ENCODE peak calls at places on chromosomes 6 and 20, in six cellular contexts. One of them, this sample, is unnamed.

GRCh38 chr6:122789862-122790739 is 1.0 kb downstream of the SMPDL3A start:
- DNase-seq in EL: peak
- DNase-seq in A673: peak
- DNase-seq in activated CD4-positive, alpha-beta memory T cell treated with anti-CD3 and anti-CD28 coated beads for 36 hours: peak
- DNase-seq in WTC11: peak
- DNase-seq in right cardiac atrium: peak
- DNase-seq in this sample: peak

GRCh38 chr20:16701296-16701695 is 28.5 kb upstream of the SNRPB2 start:
- DNase-seq in EL: peak
- DNase-seq in A673: peak
- DNase-seq in activated CD4-positive, alpha-beta memory T cell treated with anti-CD3 and anti-CD28 coated beads for 36 hours: peak
- DNase-seq in WTC11: peak
- DNase-seq in right cardiac atrium: no peak
- DNase-seq in this sample: no peak

GRCh38 chr6:126761854-126762253 is 356.6 kb upstream of the RSPO3 start:
- DNase-seq in EL: no peak
- DNase-seq in A673: no peak
- DNase-seq in activated CD4-positive, alpha-beta memory T cell treated with anti-CD3 and anti-CD28 coated beads for 36 hours: no peak
- DNase-seq in WTC11: no peak
- DNase-seq in right cardiac atrium: no peak
- DNase-seq in this sample: no peak

GRCh38 chr6:100946021-100946540 is 65.0 kb upstream of the ASCC3 start:
- DNase-seq in EL: no peak
- DNase-seq in A673: no peak
- DNase-seq in activated CD4-positive, alpha-beta memory T cell treated with anti-CD3 and anti-CD28 coated beads for 36 hours: no peak
- DNase-seq in WTC11: no peak
- DNase-seq in right cardiac atrium: no peak
- DNase-seq in this sample: no peak

GRCh38 chr20:62370807-62371587 is 3.9 kb upstream of the LAMA5 start:
- DNase-seq in EL: no peak
- DNase-seq in A673: no peak
- DNase-seq in activated CD4-positive, alpha-beta memory T cell treated with anti-CD3 and anti-CD28 coated beads for 36 hours: no peak
- DNase-seq in WTC11: no peak
- DNase-seq in right cardiac atrium: peak
- DNase-seq in this sample: no peak

GRCh38 chr6:41642090-41642959 is 4.1 kb downstream of the MDFI start:
- DNase-seq in EL: no peak
- DNase-seq in A673: no peak
- DNase-seq in activated CD4-positive, alpha-beta memory T cell treated with anti-CD3 and anti-CD28 coated beads for 36 hours: no peak
- DNase-seq in WTC11: no peak
- DNase-seq in right cardiac atrium: no peak
- DNase-seq in this sample: no peak

GRCh38 chr6:133991096-133991593 is 38.1 kb downstream of the TBPL1 start:
- DNase-seq in EL: peak
- DNase-seq in A673: peak
- DNase-seq in activated CD4-positive, alpha-beta memory T cell treated with anti-CD3 and anti-CD28 coated beads for 36 hours: no peak
- DNase-seq in WTC11: no peak
- DNase-seq in right cardiac atrium: no peak
- DNase-seq in this sample: peak

GRCh38 chr6:30037182-30037788 is 23.8 kb upstream of the POLR1H start:
- DNase-seq in EL: peak
- DNase-seq in A673: peak
- DNase-seq in activated CD4-positive, alpha-beta memory T cell treated with anti-CD3 and anti-CD28 coated beads for 36 hours: no peak
- DNase-seq in WTC11: no peak
- DNase-seq in right cardiac atrium: no peak
- DNase-seq in this sample: no peak

GRCh38 chr6:90459225-90459758 is 127.6 kb downstream of the MAP3K7 start:
- DNase-seq in EL: no peak
- DNase-seq in A673: no peak
- DNase-seq in activated CD4-positive, alpha-beta memory T cell treated with anti-CD3 and anti-CD28 coated beads for 36 hours: no peak
- DNase-seq in WTC11: no peak
- DNase-seq in right cardiac atrium: no peak
- DNase-seq in this sample: no peak

GRCh38 chr6:158895661-158896060 is 76.5 kb upstream of the EZR start:
- DNase-seq in EL: no peak
- DNase-seq in A673: no peak
- DNase-seq in activated CD4-positive, alpha-beta memory T cell treated with anti-CD3 and anti-CD28 coated beads for 36 hours: no peak
- DNase-seq in WTC11: no peak
- DNase-seq in right cardiac atrium: no peak
- DNase-seq in this sample: no peak

GRCh38 chr6:156167289-156168076 is 609.7 kb upstream of the ARID1B start:
- DNase-seq in EL: peak
- DNase-seq in A673: peak
- DNase-seq in activated CD4-positive, alpha-beta memory T cell treated with anti-CD3 and anti-CD28 coated beads for 36 hours: no peak
- DNase-seq in WTC11: no peak
- DNase-seq in right cardiac atrium: peak
- DNase-seq in this sample: no peak

GRCh38 chr6:106060167-106060566 is 26.0 kb upstream of the PRDM1 start:
- DNase-seq in EL: no peak
- DNase-seq in A673: no peak
- DNase-seq in activated CD4-positive, alpha-beta memory T cell treated with anti-CD3 and anti-CD28 coated beads for 36 hours: no peak
- DNase-seq in WTC11: no peak
- DNase-seq in right cardiac atrium: no peak
- DNase-seq in this sample: no peak

GRCh38 chr20:22985212-22985611 is 49.9 kb upstream of the SSTR4 start:
- DNase-seq in EL: no peak
- DNase-seq in A673: no peak
- DNase-seq in activated CD4-positive, alpha-beta memory T cell treated with anti-CD3 and anti-CD28 coated beads for 36 hours: no peak
- DNase-seq in WTC11: no peak
- DNase-seq in right cardiac atrium: no peak
- DNase-seq in this sample: no peak

GRCh38 chr6:29731281-29731680 is 8.0 kb downstream of the HLA-F start:
- DNase-seq in EL: no peak
- DNase-seq in A673: no peak
- DNase-seq in activated CD4-positive, alpha-beta memory T cell treated with anti-CD3 and anti-CD28 coated beads for 36 hours: no peak
- DNase-seq in WTC11: no peak
- DNase-seq in right cardiac atrium: no peak
- DNase-seq in this sample: no peak

GRCh38 chr6:39422273-39422672 is 99.8 kb upstream of the KCNK16 start:
- DNase-seq in EL: no peak
- DNase-seq in A673: no peak
- DNase-seq in activated CD4-positive, alpha-beta memory T cell treated with anti-CD3 and anti-CD28 coated beads for 36 hours: no peak
- DNase-seq in WTC11: no peak
- DNase-seq in right cardiac atrium: peak
- DNase-seq in this sample: no peak

GRCh38 chr6:162416845-162417537 is 310.6 kb downstream of the PRKN start:
- DNase-seq in EL: no peak
- DNase-seq in A673: no peak
- DNase-seq in activated CD4-positive, alpha-beta memory T cell treated with anti-CD3 and anti-CD28 coated beads for 36 hours: no peak
- DNase-seq in WTC11: no peak
- DNase-seq in right cardiac atrium: no peak
- DNase-seq in this sample: no peak

GRCh38 chr6:35445691-35446090 is 6.4 kb upstream of the FANCE start:
- DNase-seq in EL: peak
- DNase-seq in A673: no peak
- DNase-seq in activated CD4-positive, alpha-beta memory T cell treated with anti-CD3 and anti-CD28 coated beads for 36 hours: peak
- DNase-seq in WTC11: no peak
- DNase-seq in right cardiac atrium: no peak
- DNase-seq in this sample: no peak

GRCh38 chr6:170057961-170058877 is 232.7 kb downstream of the DLL1 start:
- DNase-seq in EL: no peak
- DNase-seq in A673: no peak
- DNase-seq in activated CD4-positive, alpha-beta memory T cell treated with anti-CD3 and anti-CD28 coated beads for 36 hours: no peak
- DNase-seq in WTC11: no peak
- DNase-seq in right cardiac atrium: no peak
- DNase-seq in this sample: no peak

GRCh38 chr6:31070711-31071197 is 41.6 kb downstream of the C6orf15 start:
- DNase-seq in EL: peak
- DNase-seq in A673: peak
- DNase-seq in activated CD4-positive, alpha-beta memory T cell treated with anti-CD3 and anti-CD28 coated beads for 36 hours: no peak
- DNase-seq in WTC11: peak
- DNase-seq in right cardiac atrium: peak
- DNase-seq in this sample: no peak

GRCh38 chr6:162856885-162857284 is 129.1 kb downstream of the PACRG start:
- DNase-seq in EL: peak
- DNase-seq in A673: peak
- DNase-seq in activated CD4-positive, alpha-beta memory T cell treated with anti-CD3 and anti-CD28 coated beads for 36 hours: no peak
- DNase-seq in WTC11: no peak
- DNase-seq in right cardiac atrium: no peak
- DNase-seq in this sample: peak

This sample was measured in kidney epithelial cell.